ENCODE peak calls at places on chromosomes 16 and 17, in seven cellular contexts. U, F, I, X, H, Q and E are unnamed samples.

GRCh38 chr16:56019274-56019673 is 144.1 kb upstream of the CES5A start:
- DNase-seq in U (no peak), F (no peak), I (no peak), X (no peak), H (no peak), Q (no peak), E (no peak)

GRCh38 chr16:11133344-11133921 is 122.6 kb downstream of the SOCS1 start:
- DNase-seq in U (peak; percentile 97), F (peak; percentile 24), I (no peak), X (peak; percentile 97), H (peak; percentile 94), Q (no peak), E (no peak)

GRCh38 chr16:54484700-54485099 is 198.1 kb upstream of the IRX3 start:
- DNase-seq in U (no peak), F (no peak), I (no peak), X (no peak), H (no peak), Q (no peak), E (no peak)

GRCh38 chr17:79664925-79665738 is 54.3 kb upstream of the RBFOX3 start:
- DNase-seq in U (no peak), F (peak; percentile 82), I (no peak), X (peak; percentile 89), H (no peak), Q (no peak), E (no peak)

GRCh38 chr17:234163-235047 is 53.0 kb upstream of the DOC2B start:
- DNase-seq in U (no peak), F (no peak), I (no peak), X (peak; percentile 18), H (no peak), Q (no peak), E (no peak)

GRCh38 chr17:73581379-73581778 is 62.9 kb downstream of the SDK2 start:
- DNase-seq in U (no peak), F (no peak), I (no peak), X (no peak), H (no peak), Q (no peak), E (no peak)

GRCh38 chr16:22225060-22225459 is 19.0 kb downstream of the EEF2K start:
- DNase-seq in U (no peak), F (peak; percentile 51), I (no peak), X (no peak), H (no peak), Q (no peak), E (no peak)

GRCh38 chr16:57803413-57803990 is 1.2 kb upstream of the KIFC3 start:
- DNase-seq in U (no peak), F (no peak), I (no peak), X (no peak), H (no peak), Q (no peak), E (no peak)

GRCh38 chr16:56576585-56577299 is 11.9 kb downstream of the MT4 start:
- DNase-seq in U (peak; percentile 74), F (peak; percentile 92), I (peak; percentile 80), X (peak; percentile 69), H (peak; percentile 88), Q (peak; percentile 86), E (peak; percentile 85)

GRCh38 chr17:1779571-1780074 is 17.8 kb downstream of the SERPINF1 start:
- DNase-seq in U (peak; percentile 95), F (no peak), I (no peak), X (peak; percentile 70), H (peak; percentile 91), Q (no peak), E (no peak)

GRCh38 chr17:6187836-6188235 is 117.7 kb downstream of the WSCD1 start:
- DNase-seq in U (no peak), F (peak; percentile 47), I (no peak), X (no peak), H (no peak), Q (no peak), E (no peak)

GRCh38 chr16:14632693-14633569 is at the start of gene BFAR:
- DNase-seq in U (peak; percentile 98), F (peak; percentile 99), I (peak; percentile 99), X (peak; percentile 99), H (peak; percentile 99), Q (peak; percentile 99), E (peak; percentile 98)

GRCh38 chr17:43530303-43531081 is 15.6 kb downstream of the ETV4 start:
- DNase-seq in U (peak; percentile 61), F (peak; percentile 100), I (no peak), X (peak; percentile 87), H (peak; percentile 78), Q (no peak), E (no peak)

GRCh38 chr16:30132591-30132990 is 9.6 kb upstream of the MAPK3 start:
- DNase-seq in U (no peak), F (no peak), I (no peak), X (no peak), H (no peak), Q (no peak), E (no peak)

GRCh38 chr17:75152523-75152922 is 1.8 kb downstream of the JPT1 start:
- DNase-seq in U (no peak), F (no peak), I (no peak), X (no peak), H (no peak), Q (no peak), E (no peak)

GRCh38 chr17:50056217-50056960 is 479 bp downstream of the ITGA3 start:
- DNase-seq in U (peak; percentile 69), F (peak; percentile 88), I (peak; percentile 26), X (peak; percentile 73), H (peak; percentile 63), Q (peak; percentile 50), E (peak; percentile 43)

GRCh38 chr17:68246271-68247028 is 1.4 kb upstream of the AMZ2 start:
- DNase-seq in U (no peak), F (no peak), I (no peak), X (peak; percentile 28), H (no peak), Q (no peak), E (no peak)

GRCh38 chr17:82803606-82804005 is 36.2 kb downstream of the ZNF750 start:
- DNase-seq in U (no peak), F (no peak), I (no peak), X (no peak), H (no peak), Q (no peak), E (no peak)

GRCh38 chr16:65809627-65810026 is 556.9 kb upstream of the CDH5 start:
- DNase-seq in U (no peak), F (no peak), I (no peak), X (no peak), H (no peak), Q (no peak), E (no peak)

GRCh38 chr17:76270770-76271668 is 5.9 kb downstream of the UBALD2 start:
- DNase-seq in U (no peak), F (no peak), I (no peak), X (no peak), H (no peak), Q (no peak), E (no peak)

GRCh38 chr16:77374384-77374783 is 60.5 kb downstream of the ADAMTS18 start:
- DNase-seq in U (no peak), F (no peak), I (no peak), X (no peak), H (no peak), Q (no peak), E (no peak)

GRCh38 chr16:84879569-84880487 is 60.0 kb downstream of the CRISPLD2 start:
- DNase-seq in U (peak; percentile 41), F (no peak), I (no peak), X (no peak), H (no peak), Q (no peak), E (no peak)

GRCh38 chr17:77445030-77445907 is 304.5 kb downstream of the SEC14L1 start:
- DNase-seq in U (no peak), F (no peak), I (peak; percentile 77), X (no peak), H (peak; percentile 65), Q (peak; percentile 94), E (peak; percentile 93)

GRCh38 chr16:70746708-70747424 is 54.1 kb downstream of the VAC14 start:
- DNase-seq in U (peak; percentile 92), F (no peak), I (no peak), X (peak; percentile 86), H (peak; percentile 89), Q (no peak), E (peak; percentile 57)